ENCODE peak calls at places on chromosomes 13 and 19, in six cellular contexts. J, B, U, G, A and I are unnamed samples.

GRCh38 chr13:43072394-43072793 is 49.0 kb downstream of the DNAJC15 start:
- DNase-seq in J (no peak), A (no peak), U (no peak), G (no peak), B (no peak), I (no peak)

GRCh38 chr19:42179501-42179817 is 38.0 kb downstream of the DEDD2 start:
- DNase-seq in U (no peak), B (no peak), G (no peak), J (no peak), A (no peak), I (no peak)

GRCh38 chr13:99536023-99536422 is 34.8 kb downstream of the TM9SF2 start:
- DNase-seq in G (no peak), A (no peak), J (no peak), U (no peak), B (no peak), I (no peak)

GRCh38 chr13:48975101-48975925 is at the start of gene FNDC3A:
- DNase-seq in G (peak), U (peak), B (peak), A (peak), J (no peak), I (peak)

GRCh38 chr19:40690050-40690698 is at the start of gene NUMBL:
- DNase-seq in U (no peak), A (no peak), J (no peak), G (no peak), B (peak), I (no peak)

GRCh38 chr19:44212865-44213346 is 574 bp downstream of the ZNF227 start:
- DNase-seq in G (peak), B (no peak), J (no peak), A (peak), U (peak), I (no peak)

GRCh38 chr19:8360196-8360595 is 3.8 kb upstream of the ANGPTL4 start:
- DNase-seq in J (no peak), U (peak), G (no peak), A (no peak), B (no peak), I (no peak)

GRCh38 chr19:4966591-4966990 is 2.3 kb upstream of the KDM4B start:
- DNase-seq in U (no peak), B (no peak), G (no peak), J (no peak), A (no peak), I (no peak)

GRCh38 chr13:24203726-24204295 is 43.3 kb downstream of the SPATA13 start:
- DNase-seq in U (no peak), A (no peak), J (no peak), G (no peak), B (no peak), I (no peak)

GRCh38 chr13:33270906-33271538 is 14.5 kb downstream of the STARD13 start:
- DNase-seq in B (no peak), U (no peak), G (no peak), A (no peak), J (no peak), I (no peak)

GRCh38 chr19:40239415-40240226 is 13.1 kb upstream of the CCNP start:
- DNase-seq in J (no peak), G (no peak), U (no peak), A (no peak), B (no peak), I (no peak)

GRCh38 chr13:73898276-73898675 is 235.9 kb downstream of the KLF12 start:
- DNase-seq in U (peak), B (no peak), A (no peak), G (no peak), J (no peak), I (no peak)

GRCh38 chr13:23794267-23795161 is 94.7 kb downstream of the MIPEP start:
- DNase-seq in J (no peak), A (no peak), G (no peak), U (peak), B (no peak), I (no peak)

GRCh38 chr19:29308977-29309520 is 96.1 kb upstream of the UQCRFS1 start:
- DNase-seq in A (no peak), G (no peak), B (no peak), J (no peak), U (no peak), I (no peak)

GRCh38 chr19:46435009-46435408 is 6.3 kb upstream of the PNMA8C start:
- DNase-seq in G (peak), A (no peak), B (no peak), J (peak), U (no peak), I (no peak)

GRCh38 chr13:34048652-34049051 is 230.7 kb downstream of the RFC3 start:
- DNase-seq in U (no peak), B (no peak), G (no peak), J (no peak), A (no peak), I (no peak)